ENCODE peak calls at places on chromosomes 13 and 19, in eight cellular contexts. Y, W, X, S, B, N, T and G are unnamed samples.

GRCh38 chr19:33771308-33772101 is 25.2 kb upstream of the KCTD15 start:
- DNase-seq in B (peak), X (peak), S (peak), Y (peak), W (no peak), N (peak), T (no peak), G (peak)

GRCh38 chr13:99863789-99864626 is 107.6 kb downstream of the ZIC5 start:
- DNase-seq in B (no peak), N (no peak), X (no peak), W (no peak), Y (no peak), S (no peak), T (no peak), G (no peak)

GRCh38 chr13:57114945-57115344 is 25.8 kb upstream of the PRR20A start:
- DNase-seq in T (no peak), X (no peak), W (no peak), S (no peak), Y (no peak), N (no peak), B (no peak), G (no peak)

GRCh38 chr13:113184568-113185440 is 23.7 kb downstream of the PCID2 start:
- DNase-seq in N (no peak), S (no peak), W (no peak), X (no peak), Y (no peak), B (no peak), T (no peak), G (no peak)

GRCh38 chr13:24045456-24045996 is 115.0 kb upstream of the SPATA13 start:
- DNase-seq in T (no peak), W (no peak), N (no peak), S (no peak), B (no peak), Y (no peak), X (no peak), G (no peak)

GRCh38 chr13:111239754-111240670 is 80.4 kb upstream of the TEX29 start:
- DNase-seq in S (no peak), N (no peak), T (no peak), Y (no peak), B (no peak), W (no peak), X (no peak), G (no peak)

GRCh38 chr19:50357178-50358100 is 8.0 kb downstream of the NAPSA start:
- DNase-seq in W (peak), T (peak), N (no peak), B (peak), Y (peak), S (peak), X (peak), G (peak)

GRCh38 chr13:40916207-40916998 is 102.7 kb downstream of the ELF1 start:
- DNase-seq in N (no peak), W (no peak), T (no peak), B (no peak), X (no peak), S (peak), Y (no peak), G (peak)

GRCh38 chr19:31969955-31970545 is 375.4 kb upstream of the ZNF507 start:
- DNase-seq in N (no peak), T (no peak), S (no peak), Y (no peak), W (no peak), X (no peak), B (no peak), G (no peak)

GRCh38 chr19:44741841-44742352 is 6.6 kb upstream of the BCL3 start:
- DNase-seq in X (no peak), T (peak), Y (peak), N (peak), W (peak), S (peak), B (peak), G (peak)

GRCh38 chr13:59906413-59907027 is 257.2 kb downstream of the DIAPH3 start:
- DNase-seq in T (no peak), S (peak), B (no peak), W (no peak), N (peak), Y (no peak), X (peak), G (peak)

GRCh38 chr13:74452176-74452575 is 318.0 kb upstream of the KLF12 start:
- DNase-seq in B (no peak), Y (no peak), S (peak), T (no peak), W (no peak), X (no peak), N (no peak), G (peak)

GRCh38 chr19:16216744-16217670 is 19.3 kb downstream of the AP1M1 start:
- DNase-seq in S (no peak), B (no peak), Y (no peak), X (no peak), N (no peak), W (no peak), T (no peak), G (no peak)

GRCh38 chr13:101707659-101708058 is 255.2 kb downstream of the ITGBL1 start:
- DNase-seq in B (no peak), Y (no peak), X (no peak), T (no peak), N (no peak), W (no peak), S (no peak), G (no peak)
- TF ChIP-seq CTCF in B (no peak), Y (no peak), X (no peak), T (no peak), N (no peak), W (no peak), S (no peak), G (no peak)

GRCh38 chr13:109779876-109780516 is 6.4 kb downstream of the IRS2 start:
- DNase-seq in T (no peak), Y (no peak), W (no peak), N (no peak), B (no peak), X (no peak), S (no peak), G (no peak)

GRCh38 chr13:109778102-109778542 is 8.3 kb downstream of the IRS2 start:
- DNase-seq in T (no peak), W (no peak), S (no peak), Y (peak), B (peak), X (no peak), N (no peak), G (peak)

GRCh38 chr13:109780880-109781383 is 5.5 kb downstream of the IRS2 start:
- DNase-seq in X (no peak), N (no peak), T (no peak), Y (no peak), B (no peak), W (no peak), S (no peak), G (peak)

GRCh38 chr13:109781384-109782065 is 4.9 kb downstream of the IRS2 start:
- DNase-seq in S (no peak), Y (no peak), W (no peak), N (no peak), T (no peak), X (no peak), B (no peak), G (no peak)

GRCh38 chr13:109779074-109779473 is 7.3 kb downstream of the IRS2 start:
- DNase-seq in W (no peak), Y (no peak), T (no peak), X (no peak), N (no peak), B (no peak), S (no peak), G (no peak)
- H3K4me3 ChIP-seq in W (peak), Y (peak), T (peak), X (no peak), N (no peak), B (peak), S (no peak), G (peak)

DNA sequence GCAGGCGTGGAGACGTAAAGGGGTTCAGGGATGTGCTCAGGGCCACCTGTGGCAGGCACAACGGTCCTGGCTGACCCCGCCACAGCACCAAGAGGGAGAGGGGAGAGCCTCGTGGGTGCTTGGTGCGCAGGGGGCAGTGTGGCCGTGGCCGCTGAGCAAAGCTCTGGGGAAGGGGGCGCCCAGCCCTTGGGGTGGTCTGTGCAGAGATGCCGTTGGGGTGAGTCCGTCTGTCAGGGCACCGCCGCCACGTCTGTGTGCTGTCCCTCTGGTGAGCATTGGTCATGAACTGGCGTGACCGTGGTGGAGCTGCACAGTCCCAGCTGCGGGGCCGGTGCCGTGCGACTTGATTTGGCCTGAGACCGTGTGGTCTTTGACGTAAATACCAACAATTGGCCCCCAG is 15.3 kb downstream of the GNA11 start:
- DNase-seq in T (no peak), S (no peak), X (no peak), N (no peak), W (no peak), B (no peak), Y (no peak), G (no peak)
- TF ChIP-seq CTCF in T (no peak), S (no peak), X (no peak), N (no peak), W (no peak), B (no peak), Y (no peak), G (no peak)

GRCh38 chr13:44207476-44207875 is 166.1 kb upstream of the SERP2 start:
- DNase-seq in W (no peak), B (no peak), N (no peak), Y (no peak), T (no peak), X (no peak), S (no peak), G (peak)

GRCh38 chr13:44211286-44211685 is 162.3 kb upstream of the SERP2 start:
- DNase-seq in N (no peak), X (no peak), Y (no peak), T (no peak), B (no peak), W (no peak), S (no peak), G (no peak)

GRCh38 chr13:44211753-44212152 is 161.9 kb upstream of the SERP2 start:
- DNase-seq in X (no peak), S (no peak), N (no peak), Y (no peak), T (no peak), W (no peak), B (no peak), G (no peak)

GRCh38 chr13:44212633-44213387 is 160.8 kb upstream of the SERP2 start:
- DNase-seq in T (no peak), Y (no peak), B (no peak), S (peak), W (no peak), X (peak), N (peak), G (no peak)

GRCh38 chr13:44210525-44210924 is 163.1 kb upstream of the SERP2 start:
- DNase-seq in W (no peak), Y (no peak), N (no peak), S (no peak), X (no peak), T (no peak), B (no peak), G (no peak)
- H3K4me3 ChIP-seq in W (no peak), Y (no peak), N (no peak), S (no peak), X (no peak), T (no peak), B (no peak), G (no peak)

GRCh38 chr19:55605207-55605636 is 225 bp upstream of the ZNF865 start:
- DNase-seq in X (peak), S (peak), B (peak), Y (peak), W (peak), T (peak), N (peak), G (peak)

GRCh38 chr19:55606817-55607216 is 1.4 kb downstream of the ZNF865 start:
- DNase-seq in T (no peak), N (no peak), W (no peak), B (no peak), X (no peak), Y (no peak), S (no peak), G (no peak)

GRCh38 chr19:55603581-55604292 is 1.7 kb upstream of the ZNF865 start:
- DNase-seq in X (peak), B (peak), N (no peak), W (no peak), T (no peak), S (no peak), Y (no peak), G (no peak)

GRCh38 chr19:55605637-55606470 is at the start of gene ZNF865:
- DNase-seq in N (peak), T (no peak), X (peak), W (no peak), B (peak), Y (peak), S (peak), G (peak)

GRCh38 chr19:55606471-55606787 is 982 bp downstream of the ZNF865 start:
- DNase-seq in X (no peak), S (no peak), B (no peak), W (no peak), N (no peak), Y (no peak), T (no peak), G (no peak)
- TF ChIP-seq CTCF in X (no peak), S (no peak), B (no peak), W (no peak), N (no peak), Y (peak), T (no peak), G (no peak)

GRCh38 chr19:17687857-17688784 is at the start of gene UNC13A:
- DNase-seq in S (peak), Y (peak), N (no peak), X (peak), B (peak), T (no peak), W (no peak), G (peak)
- H3K4me3 ChIP-seq in S (peak), Y (no peak), N (no peak), X (peak), B (no peak), T (no peak), W (no peak), G (no peak)

GRCh38 chr13:89113744-89114143 is 1442.6 kb downstream of the SLITRK5 start:
- DNase-seq in N (no peak), T (no peak), B (no peak), Y (no peak), S (no peak), X (peak), W (no peak), G (no peak)

DNA sequence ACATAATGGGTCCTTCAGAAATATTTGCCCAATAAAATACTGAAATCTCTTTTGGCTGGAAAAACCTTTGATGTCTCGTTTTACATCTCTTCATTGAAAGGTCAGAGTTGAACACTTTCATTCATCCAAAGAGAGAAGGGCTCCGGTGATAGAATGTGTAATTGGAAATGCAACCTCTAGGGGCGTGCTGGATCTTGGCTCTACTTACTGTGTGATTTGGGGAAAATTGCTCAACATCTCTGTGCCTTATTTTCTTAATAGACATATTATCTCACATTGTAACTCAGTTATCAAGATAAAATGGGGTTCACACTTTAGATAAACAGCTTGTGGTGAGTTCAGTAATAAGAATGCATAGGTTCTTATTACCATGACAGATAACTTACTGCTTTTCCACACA is 1444.1 kb downstream of the SLITRK5 start:
- DNase-seq in S (no peak), W (no peak), T (no peak), Y (no peak), X (peak), N (no peak), B (no peak), G (no peak)
- TF ChIP-seq CTCF in S (no peak), W (no peak), T (no peak), Y (peak), X (peak), N (no peak), B (no peak), G (peak)

DNA sequence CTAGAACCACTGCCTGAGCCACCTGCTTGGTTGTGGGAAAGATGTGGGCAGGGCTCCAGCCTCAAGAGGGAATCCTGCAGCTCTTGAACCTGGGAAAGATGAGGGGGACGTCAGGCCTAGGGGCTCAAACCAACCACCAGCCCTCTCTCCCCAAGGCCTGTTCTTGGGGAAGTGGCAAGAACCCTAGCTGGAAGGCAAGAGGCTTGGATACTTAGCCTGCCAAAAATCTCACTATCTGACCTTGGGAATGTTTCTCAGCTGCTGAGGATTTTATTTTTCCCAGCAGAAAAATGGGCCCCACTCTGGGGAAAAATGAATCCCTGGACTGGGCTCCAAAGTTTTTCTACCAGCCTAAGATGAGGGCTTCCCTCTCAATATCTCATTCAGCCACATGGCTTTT is 4.6 kb downstream of the USHBP1 start:
- DNase-seq in W (no peak), T (no peak), X (no peak), S (no peak), B (no peak), Y (no peak), N (no peak), G (no peak)
- H3K4me3 ChIP-seq in W (no peak), T (no peak), X (no peak), S (no peak), B (no peak), Y (no peak), N (no peak), G (no peak)